ENCODE peak calls at places on chromosomes 16 and 17, in four cellular contexts. S, B, D and X are unnamed samples.

GRCh38 chr16:67339453-67339852 is 12.8 kb downstream of the LRRC36 start:
- DNase-seq in S (no peak), B (peak), D (no peak), X (no peak)

GRCh38 chr17:62090021-62090824 is 25.1 kb upstream of the MED13 start:
- DNase-seq in S (no peak), B (peak), D (no peak), X (no peak)

GRCh38 chr17:78736526-78737079 is 45.5 kb downstream of the CYTH1 start:
- DNase-seq in S (peak), B (no peak), D (no peak), X (peak)

GRCh38 chr16:84196727-84197486 is 6.0 kb downstream of the ADAD2 start:
- DNase-seq in S (no peak), B (no peak), D (no peak), X (no peak)

GRCh38 chr16:75459691-75460090 is 4.8 kb downstream of the TMEM170A start:
- DNase-seq in S (no peak), B (no peak), D (no peak), X (no peak)

GRCh38 chr16:20681821-20682736 is 15.4 kb downstream of the ACSM1 start:
- DNase-seq in S (no peak), B (no peak), D (no peak), X (no peak)

GRCh38 chr16:56783332-56783731 is 53.4 kb downstream of the NUP93 start:
- DNase-seq in S (no peak), B (no peak), D (no peak), X (no peak)

GRCh38 chr16:30092373-30093010 is 768 bp upstream of the TBX6 start:
- DNase-seq in S (peak), B (peak), D (peak), X (peak)

GRCh38 chr16:84186685-84187437 is at the start of gene TAF1C:
- DNase-seq in S (peak), B (peak), D (peak), X (peak)

GRCh38 chr17:58224315-58224714 is 5.3 kb upstream of the MKS1 start:
- DNase-seq in S (peak), B (no peak), D (no peak), X (no peak)

GRCh38 chr16:4293181-4293716 is 20.4 kb upstream of the TFAP4 start:
- DNase-seq in S (no peak), B (no peak), D (no peak), X (no peak)

GRCh38 chr16:4663756-4664465 is 29.5 kb upstream of the NUDT16L1 start:
- DNase-seq in S (no peak), B (peak), D (no peak), X (no peak)

GRCh38 chr17:71792966-71793365 is 327.9 kb upstream of the SOX9 start:
- DNase-seq in S (no peak), B (no peak), D (no peak), X (no peak)

GRCh38 chr16:25798065-25798464 is 106.3 kb downstream of the HS3ST4 start:
- DNase-seq in S (no peak), B (no peak), D (no peak), X (no peak)

GRCh38 chr17:44307387-44308186 is 814 bp upstream of the RUNDC3A start:
- DNase-seq in S (peak), B (no peak), D (no peak), X (peak)

GRCh38 chr16:31223044-31223443 is 6.1 kb upstream of the PYDC1 start:
- DNase-seq in S (no peak), B (no peak), D (no peak), X (no peak)

GRCh38 chr17:43468746-43469544 is 14.8 kb upstream of the DHX8 start:
- DNase-seq in S (no peak), B (peak), D (no peak), X (no peak)

GRCh38 chr16:1613728-1614225 is 1.6 kb downstream of the CRAMP1 start:
- DNase-seq in S (no peak), B (no peak), D (no peak), X (peak)

GRCh38 chr17:37483311-37484039 is 6.2 kb upstream of the DUSP14 start:
- DNase-seq in S (no peak), B (no peak), D (no peak), X (no peak)

DNA sequence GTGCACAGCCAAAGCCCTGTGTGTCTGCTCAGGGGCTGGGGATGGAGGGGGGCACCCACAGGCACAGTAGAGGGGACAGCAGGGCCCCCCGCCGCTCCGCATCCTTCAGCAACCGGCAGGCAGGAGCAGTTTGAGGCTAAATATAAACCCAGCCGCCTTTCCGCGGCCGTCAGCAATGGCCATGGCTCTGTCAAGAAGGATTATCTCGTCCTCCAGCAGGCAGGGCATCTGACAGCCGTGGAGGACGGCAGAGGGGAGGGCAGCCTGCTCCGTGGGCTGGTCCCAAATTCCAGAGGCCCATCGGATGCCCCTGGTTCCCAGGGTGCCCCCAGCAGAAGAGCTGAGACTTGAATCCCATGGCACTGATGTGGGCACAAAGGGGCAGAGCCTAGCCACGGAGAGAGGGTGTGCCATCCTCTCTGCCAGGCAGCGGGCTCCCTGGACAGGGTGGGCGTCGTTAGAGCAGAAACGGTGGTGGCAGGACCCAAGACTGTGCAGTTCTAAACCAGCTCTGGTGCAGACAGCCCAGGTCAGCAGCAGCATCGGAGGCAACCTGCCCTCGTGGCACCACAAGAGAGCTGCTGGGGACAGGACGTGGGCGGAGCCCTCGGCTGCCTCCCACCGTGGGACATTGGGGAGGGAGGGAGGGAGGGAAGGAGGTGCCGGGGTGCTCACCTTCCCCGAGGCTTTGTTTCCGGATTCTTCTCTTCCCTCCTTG is 198.8 kb upstream of the CIBAR2 start:
- DNase-seq in S (no peak), B (no peak), D (no peak), X (no peak)
- TF ChIP-seq ESRRA in S (no peak), B (no peak), D (no peak), X (no peak)

GRCh38 chr16:11386054-11386680 is 40.9 kb downstream of the RMI2 start:
- DNase-seq in S (no peak), B (no peak), D (no peak), X (no peak)
- TF ChIP-seq ESRRA in S (no peak), B (no peak), D (no peak), X (no peak)

GRCh38 chr17:1145311-1145986 is 34.3 kb downstream of the ABR start:
- DNase-seq in S (no peak), B (no peak), D (no peak), X (no peak)

GRCh38 chr17:1149869-1150268 is 29.9 kb downstream of the ABR start:
- DNase-seq in S (no peak), B (no peak), D (no peak), X (no peak)

GRCh38 chr17:1146551-1147265 is 33.1 kb downstream of the ABR start:
- DNase-seq in S (no peak), B (no peak), D (no peak), X (no peak)

GRCh38 chr17:1150863-1151685 is 28.7 kb downstream of the ABR start:
- DNase-seq in S (no peak), B (no peak), D (no peak), X (no peak)

DNA sequence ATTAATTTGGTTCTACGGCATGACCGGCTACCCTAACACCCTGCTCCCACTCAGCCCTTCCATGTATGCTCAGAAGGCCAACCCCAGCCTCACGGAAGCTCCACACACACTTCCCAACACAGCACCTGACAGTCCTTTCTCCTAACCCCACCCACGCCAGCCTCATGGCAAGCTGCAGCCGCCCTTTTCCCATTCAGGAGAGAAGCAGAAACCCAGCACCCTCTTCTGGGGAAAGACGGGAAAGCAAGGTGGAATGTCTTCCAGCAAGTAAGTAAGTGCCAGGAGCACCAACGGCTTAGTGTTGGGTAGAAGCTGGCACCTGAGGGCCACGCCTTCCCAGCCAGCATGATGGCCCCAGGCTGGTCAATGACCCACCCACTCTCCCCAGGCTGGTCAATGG is 32.1 kb downstream of the ABR start:
- DNase-seq in S (peak), B (peak), D (no peak), X (peak)
- TF ChIP-seq ESRRA in S (no peak), B (no peak), D (no peak), X (no peak)

GRCh38 chr17:81991684-81992513 is 14.5 kb downstream of the ASPSCR1 start:
- DNase-seq in S (no peak), B (peak), D (no peak), X (peak)
- TF ChIP-seq ESRRA in S (no peak), B (no peak), D (no peak), X (no peak)

GRCh38 chr17:69734656-69735055 is 320.2 kb downstream of the MAP2K6 start:
- DNase-seq in S (no peak), B (no peak), D (no peak), X (no peak)

GRCh38 chr17:69733171-69734014 is 318.9 kb downstream of the MAP2K6 start:
- DNase-seq in S (peak), B (no peak), D (no peak), X (no peak)

GRCh38 chr17:69729937-69730336 is 315.4 kb downstream of the MAP2K6 start:
- DNase-seq in S (no peak), B (no peak), D (no peak), X (no peak)

GRCh38 chr17:69735285-69735684 is 320.8 kb downstream of the MAP2K6 start:
- DNase-seq in S (no peak), B (no peak), D (no peak), X (no peak)

DNA sequence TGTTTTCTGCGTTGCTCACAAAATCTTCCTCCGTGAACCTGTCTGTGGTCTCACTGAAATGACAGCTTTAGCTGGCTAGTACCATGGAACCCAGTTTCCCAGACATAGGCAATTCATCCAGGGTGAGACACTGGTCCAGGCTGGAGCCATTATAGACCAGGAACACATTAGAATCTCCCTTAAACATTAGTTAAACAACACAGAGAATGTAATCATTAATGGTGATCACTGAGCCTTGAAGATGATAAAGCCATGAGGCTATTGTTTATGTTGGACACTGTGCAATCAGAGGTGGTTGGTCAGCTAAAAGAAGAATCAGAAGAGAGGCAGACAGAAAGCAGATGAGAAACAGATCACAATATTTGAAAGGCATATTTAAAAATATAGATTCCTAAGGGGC is 317.8 kb downstream of the MAP2K6 start:
- DNase-seq in S (no peak), B (no peak), D (no peak), X (no peak)
- TF ChIP-seq ESRRA in S (no peak), B (no peak), D (no peak), X (no peak)

DNA sequence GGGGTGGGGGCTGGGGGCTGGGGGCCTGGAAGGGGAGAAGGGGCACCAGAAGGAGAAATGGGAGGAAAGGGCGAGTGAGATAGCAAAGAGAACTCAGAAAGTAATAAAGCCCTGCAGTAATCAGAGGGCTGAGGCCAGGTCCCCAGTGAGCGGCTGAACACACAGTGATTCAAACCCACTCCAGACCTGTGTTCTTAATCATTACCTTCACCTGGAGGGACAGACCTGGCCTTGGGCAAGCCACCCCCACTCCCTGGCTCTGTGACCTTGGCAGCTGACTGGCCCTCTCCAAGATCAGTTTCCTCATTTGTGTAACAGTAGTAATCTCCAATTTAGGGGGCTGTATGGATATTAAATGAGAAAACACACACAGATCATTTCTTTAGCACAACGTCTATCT is 150.4 kb downstream of the WWOX start:
- DNase-seq in S (no peak), B (no peak), D (no peak), X (no peak)
- TF ChIP-seq ESRRA in S (no peak), B (no peak), D (no peak), X (no peak)

GRCh38 chr16:50263940-50264929 is 2.1 kb upstream of the ADCY7 start:
- DNase-seq in S (no peak), B (peak), D (peak), X (no peak)

GRCh38 chr16:50265260-50265659 is 1.1 kb upstream of the ADCY7 start:
- DNase-seq in S (no peak), B (peak), D (no peak), X (no peak)

GRCh38 chr16:50266337-50267091 is at the start of gene ADCY7:
- DNase-seq in S (no peak), B (no peak), D (no peak), X (peak)

GRCh38 chr16:50267151-50267631 is 840 bp downstream of the ADCY7 start:
- DNase-seq in S (no peak), B (no peak), D (no peak), X (no peak)

DNA sequence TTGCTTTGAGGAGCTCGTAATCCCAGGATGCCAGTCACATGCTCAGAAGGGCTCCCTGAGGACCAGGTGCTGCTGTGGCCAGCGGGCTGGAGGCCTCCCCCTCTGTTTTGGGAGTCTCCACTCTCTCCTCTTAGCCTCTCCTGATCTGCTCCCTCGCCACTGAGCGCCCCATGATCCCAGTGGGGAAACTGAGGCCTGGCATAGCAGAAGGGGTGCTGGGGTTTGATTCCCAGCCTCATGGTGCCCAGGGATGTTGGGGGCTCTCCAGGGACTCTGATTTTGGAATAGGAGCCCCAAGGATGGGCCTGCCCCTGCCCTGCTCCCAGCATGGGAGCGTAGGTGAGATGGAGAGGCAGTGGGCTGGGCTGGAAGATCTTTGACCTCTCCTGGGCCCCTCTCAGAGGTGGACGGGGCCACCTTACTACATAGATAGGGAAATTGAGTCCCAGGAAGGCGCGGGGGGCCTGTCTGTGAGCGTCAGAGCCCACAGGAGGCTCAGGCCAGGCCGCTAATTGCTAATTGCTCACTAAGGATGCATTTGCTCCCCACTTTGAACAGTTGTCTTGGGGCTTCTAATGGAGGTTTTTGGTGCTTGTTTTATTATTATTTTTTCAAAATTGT is 525 bp upstream of the ADCY7 start:
- DNase-seq in S (no peak), B (no peak), D (no peak), X (no peak)
- TF ChIP-seq ESRRA in S (no peak), B (no peak), D (no peak), X (no peak)